ENCODE peak calls at places on chromosomes 16 and 17, in seven cellular contexts. One of them, this sample, is unnamed.

GRCh38 chr17:31309525-31309924 is 4.3 kb downstream of the EVI2B start:
- DNase-seq in SJSA1: no peak
- DNase-seq in bronchial epithelial cell: no peak
- DNase-seq in AG09309: no peak
- DNase-seq in transverse colon: no peak
- DNase-seq in fibroblast of the aortic adventitia: no peak
- DNase-seq in spleen: no peak
- DNase-seq in this sample: no peak

GRCh38 chr17:29930399-29931010 is 477 bp upstream of the SSH2 start:
- DNase-seq in SJSA1: no peak
- DNase-seq in bronchial epithelial cell: peak
- DNase-seq in AG09309: no peak
- DNase-seq in transverse colon: peak
- DNase-seq in fibroblast of the aortic adventitia: peak
- DNase-seq in spleen: no peak
- DNase-seq in this sample: no peak

GRCh38 chr16:3051009-3051408 is 4.6 kb downstream of the MMP25 start:
- DNase-seq in SJSA1: no peak
- DNase-seq in bronchial epithelial cell: no peak
- DNase-seq in AG09309: no peak
- DNase-seq in transverse colon: no peak
- DNase-seq in fibroblast of the aortic adventitia: no peak
- DNase-seq in spleen: no peak
- DNase-seq in this sample: no peak

GRCh38 chr17:49901460-49902331 is 53.8 kb upstream of the TAC4 start:
- DNase-seq in SJSA1: no peak
- DNase-seq in bronchial epithelial cell: peak
- DNase-seq in AG09309: no peak
- DNase-seq in transverse colon: no peak
- DNase-seq in fibroblast of the aortic adventitia: no peak
- DNase-seq in spleen: no peak
- DNase-seq in this sample: no peak

GRCh38 chr16:52569701-52570100 is 22.8 kb upstream of the TOX3 start:
- DNase-seq in SJSA1: no peak
- DNase-seq in bronchial epithelial cell: no peak
- DNase-seq in AG09309: no peak
- DNase-seq in transverse colon: no peak
- DNase-seq in fibroblast of the aortic adventitia: no peak
- DNase-seq in spleen: no peak
- DNase-seq in this sample: no peak

GRCh38 chr17:37527249-37527851 is 37.7 kb downstream of the DUSP14 start:
- DNase-seq in SJSA1: no peak
- DNase-seq in bronchial epithelial cell: peak
- DNase-seq in AG09309: no peak
- DNase-seq in transverse colon: no peak
- DNase-seq in fibroblast of the aortic adventitia: peak
- DNase-seq in spleen: no peak
- DNase-seq in this sample: peak

GRCh38 chr17:68346448-68346847 is 55.2 kb downstream of the ARSG start:
- DNase-seq in SJSA1: no peak
- DNase-seq in bronchial epithelial cell: no peak
- DNase-seq in AG09309: no peak
- DNase-seq in transverse colon: peak
- DNase-seq in fibroblast of the aortic adventitia: no peak
- DNase-seq in spleen: peak
- DNase-seq in this sample: no peak

GRCh38 chr17:39867891-39868553 is at the start of gene ZPBP2:
- DNase-seq in SJSA1: no peak
- DNase-seq in bronchial epithelial cell: no peak
- DNase-seq in AG09309: no peak
- DNase-seq in transverse colon: peak
- DNase-seq in fibroblast of the aortic adventitia: no peak
- DNase-seq in spleen: peak
- DNase-seq in this sample: no peak

GRCh38 chr17:48878920-48879898 is 13.4 kb upstream of the ATP5MC1 start:
- DNase-seq in SJSA1: peak
- DNase-seq in bronchial epithelial cell: peak
- DNase-seq in AG09309: peak
- DNase-seq in transverse colon: peak
- DNase-seq in fibroblast of the aortic adventitia: peak
- DNase-seq in spleen: no peak
- DNase-seq in this sample: peak

GRCh38 chr17:47966079-47966519 is 4.8 kb upstream of the CDK5RAP3 start:
- DNase-seq in SJSA1: no peak
- DNase-seq in bronchial epithelial cell: no peak
- DNase-seq in AG09309: peak
- DNase-seq in transverse colon: peak
- DNase-seq in fibroblast of the aortic adventitia: peak
- DNase-seq in spleen: no peak
- DNase-seq in this sample: no peak

GRCh38 chr17:16516594-16517018 is 24.6 kb upstream of the LRRC75A start:
- DNase-seq in SJSA1: peak
- DNase-seq in bronchial epithelial cell: peak
- DNase-seq in AG09309: no peak
- DNase-seq in transverse colon: no peak
- DNase-seq in fibroblast of the aortic adventitia: peak
- DNase-seq in spleen: no peak
- DNase-seq in this sample: peak

GRCh38 chr17:39196191-39196819 is 1.2 kb downstream of the CACNB1 start:
- DNase-seq in SJSA1: no peak
- DNase-seq in bronchial epithelial cell: no peak
- DNase-seq in AG09309: no peak
- DNase-seq in transverse colon: peak
- DNase-seq in fibroblast of the aortic adventitia: no peak
- DNase-seq in spleen: no peak
- DNase-seq in this sample: peak

GRCh38 chr17:22272363-22273146 is 580.2 kb downstream of the KCNJ18 start:
- DNase-seq in SJSA1: no peak
- DNase-seq in bronchial epithelial cell: no peak
- DNase-seq in AG09309: no peak
- DNase-seq in transverse colon: no peak
- DNase-seq in fibroblast of the aortic adventitia: no peak
- DNase-seq in spleen: no peak
- DNase-seq in this sample: no peak

GRCh38 chr16:73020409-73020884 is 27.5 kb downstream of the ZFHX3 start:
- DNase-seq in SJSA1: peak
- DNase-seq in bronchial epithelial cell: peak
- DNase-seq in AG09309: peak
- DNase-seq in transverse colon: peak
- DNase-seq in fibroblast of the aortic adventitia: peak
- DNase-seq in spleen: no peak
- DNase-seq in this sample: peak

GRCh38 chr17:18039535-18040286 is 503 bp downstream of the GID4 start:
- DNase-seq in SJSA1: no peak
- DNase-seq in bronchial epithelial cell: no peak
- DNase-seq in AG09309: no peak
- DNase-seq in transverse colon: peak
- DNase-seq in fibroblast of the aortic adventitia: no peak
- DNase-seq in spleen: no peak
- DNase-seq in this sample: no peak

GRCh38 chr16:57795431-57795878 is 6.8 kb downstream of the KIFC3 start:
- DNase-seq in SJSA1: no peak
- DNase-seq in bronchial epithelial cell: peak
- DNase-seq in AG09309: no peak
- DNase-seq in transverse colon: peak
- DNase-seq in fibroblast of the aortic adventitia: peak
- DNase-seq in spleen: no peak
- DNase-seq in this sample: peak

GRCh38 chr16:52077656-52078055 is 469.3 kb downstream of the TOX3 start:
- DNase-seq in SJSA1: no peak
- DNase-seq in bronchial epithelial cell: no peak
- DNase-seq in AG09309: no peak
- DNase-seq in transverse colon: no peak
- DNase-seq in fibroblast of the aortic adventitia: no peak
- DNase-seq in spleen: no peak
- DNase-seq in this sample: no peak

DNA sequence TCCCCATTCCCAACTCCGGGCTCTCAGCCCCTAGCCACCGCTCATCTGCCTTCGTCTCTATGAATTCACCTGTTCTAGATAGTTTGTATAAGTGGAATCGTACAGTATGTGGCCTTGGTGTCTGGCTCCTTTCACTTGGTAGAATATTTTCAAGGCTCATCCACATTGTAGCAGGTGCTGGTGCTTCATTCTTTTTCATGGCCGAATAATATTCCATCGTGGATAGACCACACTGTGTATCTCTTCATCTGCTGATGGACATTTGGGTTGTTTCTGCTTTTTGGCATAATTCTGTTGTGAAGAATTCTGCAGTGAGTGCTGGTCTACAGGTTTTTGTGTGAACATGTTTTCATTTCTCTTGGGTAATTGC is 324.2 kb downstream of the SEC14L1 start:
- DNase-seq in SJSA1: no peak
- DNase-seq in bronchial epithelial cell: no peak
- DNase-seq in AG09309: no peak
- DNase-seq in transverse colon: no peak
- DNase-seq in fibroblast of the aortic adventitia: no peak
- DNase-seq in spleen: no peak
- DNase-seq in this sample: no peak
- H3K4me3 ChIP-seq in SJSA1: no peak
- H3K4me3 ChIP-seq in bronchial epithelial cell: no peak
- H3K4me3 ChIP-seq in AG09309: no peak
- H3K4me3 ChIP-seq in transverse colon: no peak
- H3K4me3 ChIP-seq in fibroblast of the aortic adventitia: no peak
- H3K4me3 ChIP-seq in spleen: peak
- H3K4me3 ChIP-seq in this sample: no peak

GRCh38 chr17:5043524-5043923 is 8.3 kb upstream of the SLC52A1 start:
- DNase-seq in SJSA1: no peak
- DNase-seq in bronchial epithelial cell: no peak
- DNase-seq in AG09309: no peak
- DNase-seq in transverse colon: no peak
- DNase-seq in fibroblast of the aortic adventitia: no peak
- DNase-seq in spleen: no peak
- DNase-seq in this sample: no peak

GRCh38 chr17:5044630-5045029 is 9.4 kb upstream of the SLC52A1 start:
- DNase-seq in SJSA1: no peak
- DNase-seq in bronchial epithelial cell: no peak
- DNase-seq in AG09309: no peak
- DNase-seq in transverse colon: no peak
- DNase-seq in fibroblast of the aortic adventitia: no peak
- DNase-seq in spleen: no peak
- DNase-seq in this sample: no peak

GRCh38 chr17:5047446-5047845 is 12.2 kb upstream of the SLC52A1 start:
- DNase-seq in SJSA1: no peak
- DNase-seq in bronchial epithelial cell: no peak
- DNase-seq in AG09309: no peak
- DNase-seq in transverse colon: no peak
- DNase-seq in fibroblast of the aortic adventitia: no peak
- DNase-seq in spleen: no peak
- DNase-seq in this sample: peak

GRCh38 chr17:5045496-5045895 is 10.3 kb upstream of the SLC52A1 start:
- DNase-seq in SJSA1: no peak
- DNase-seq in bronchial epithelial cell: no peak
- DNase-seq in AG09309: no peak
- DNase-seq in transverse colon: no peak
- DNase-seq in fibroblast of the aortic adventitia: no peak
- DNase-seq in spleen: no peak
- DNase-seq in this sample: no peak

GRCh38 chr17:5042152-5043022 is 7.2 kb upstream of the SLC52A1 start:
- DNase-seq in SJSA1: no peak
- DNase-seq in bronchial epithelial cell: peak
- DNase-seq in AG09309: no peak
- DNase-seq in transverse colon: no peak
- DNase-seq in fibroblast of the aortic adventitia: no peak
- DNase-seq in spleen: no peak
- DNase-seq in this sample: no peak
- H3K4me3 ChIP-seq in SJSA1: no peak
- H3K4me3 ChIP-seq in bronchial epithelial cell: no peak
- H3K4me3 ChIP-seq in AG09309: no peak
- H3K4me3 ChIP-seq in transverse colon: peak
- H3K4me3 ChIP-seq in fibroblast of the aortic adventitia: no peak
- H3K4me3 ChIP-seq in spleen: peak
- H3K4me3 ChIP-seq in this sample: no peak

GRCh38 chr17:77466596-77467223 is 325.9 kb downstream of the SEC14L1 start:
- DNase-seq in SJSA1: no peak
- DNase-seq in bronchial epithelial cell: no peak
- DNase-seq in AG09309: no peak
- DNase-seq in transverse colon: no peak
- DNase-seq in fibroblast of the aortic adventitia: no peak
- DNase-seq in spleen: no peak
- DNase-seq in this sample: no peak

GRCh38 chr17:77468897-77469296 is 328.1 kb downstream of the SEC14L1 start:
- DNase-seq in SJSA1: no peak
- DNase-seq in bronchial epithelial cell: no peak
- DNase-seq in AG09309: no peak
- DNase-seq in transverse colon: no peak
- DNase-seq in fibroblast of the aortic adventitia: no peak
- DNase-seq in spleen: no peak
- DNase-seq in this sample: no peak

GRCh38 chr17:77465358-77466041 is 324.7 kb downstream of the SEC14L1 start:
- DNase-seq in SJSA1: no peak
- DNase-seq in bronchial epithelial cell: peak
- DNase-seq in AG09309: no peak
- DNase-seq in transverse colon: peak
- DNase-seq in fibroblast of the aortic adventitia: peak
- DNase-seq in spleen: peak
- DNase-seq in this sample: peak

GRCh38 chr17:77467513-77467912 is 326.7 kb downstream of the SEC14L1 start:
- DNase-seq in SJSA1: no peak
- DNase-seq in bronchial epithelial cell: no peak
- DNase-seq in AG09309: no peak
- DNase-seq in transverse colon: no peak
- DNase-seq in fibroblast of the aortic adventitia: no peak
- DNase-seq in spleen: no peak
- DNase-seq in this sample: no peak

GRCh38 chr17:77466140-77466539 is 325.4 kb downstream of the SEC14L1 start:
- DNase-seq in SJSA1: no peak
- DNase-seq in bronchial epithelial cell: no peak
- DNase-seq in AG09309: no peak
- DNase-seq in transverse colon: no peak
- DNase-seq in fibroblast of the aortic adventitia: no peak
- DNase-seq in spleen: peak
- DNase-seq in this sample: no peak
- H3K4me3 ChIP-seq in SJSA1: no peak
- H3K4me3 ChIP-seq in bronchial epithelial cell: no peak
- H3K4me3 ChIP-seq in AG09309: no peak
- H3K4me3 ChIP-seq in transverse colon: no peak
- H3K4me3 ChIP-seq in fibroblast of the aortic adventitia: no peak
- H3K4me3 ChIP-seq in spleen: peak
- H3K4me3 ChIP-seq in this sample: no peak

GRCh38 chr17:81420769-81421462 is 25.7 kb downstream of the BAHCC1 start:
- DNase-seq in SJSA1: no peak
- DNase-seq in bronchial epithelial cell: no peak
- DNase-seq in AG09309: no peak
- DNase-seq in transverse colon: no peak
- DNase-seq in fibroblast of the aortic adventitia: peak
- DNase-seq in spleen: no peak
- DNase-seq in this sample: peak

GRCh38 chr17:81417879-81418709 is 22.8 kb downstream of the BAHCC1 start:
- DNase-seq in SJSA1: no peak
- DNase-seq in bronchial epithelial cell: no peak
- DNase-seq in AG09309: no peak
- DNase-seq in transverse colon: no peak
- DNase-seq in fibroblast of the aortic adventitia: no peak
- DNase-seq in spleen: no peak
- DNase-seq in this sample: no peak

GRCh38 chr17:81418710-81419332 is 23.6 kb downstream of the BAHCC1 start:
- DNase-seq in SJSA1: no peak
- DNase-seq in bronchial epithelial cell: peak
- DNase-seq in AG09309: no peak
- DNase-seq in transverse colon: no peak
- DNase-seq in fibroblast of the aortic adventitia: peak
- DNase-seq in spleen: no peak
- DNase-seq in this sample: no peak

GRCh38 chr17:81419333-81419885 is 24.2 kb downstream of the BAHCC1 start:
- DNase-seq in SJSA1: peak
- DNase-seq in bronchial epithelial cell: peak
- DNase-seq in AG09309: peak
- DNase-seq in transverse colon: peak
- DNase-seq in fibroblast of the aortic adventitia: peak
- DNase-seq in spleen: no peak
- DNase-seq in this sample: peak

GRCh38 chr17:81419886-81420768 is 24.9 kb downstream of the BAHCC1 start:
- DNase-seq in SJSA1: no peak
- DNase-seq in bronchial epithelial cell: no peak
- DNase-seq in AG09309: no peak
- DNase-seq in transverse colon: no peak
- DNase-seq in fibroblast of the aortic adventitia: no peak
- DNase-seq in spleen: no peak
- DNase-seq in this sample: peak
- H3K4me3 ChIP-seq in SJSA1: peak
- H3K4me3 ChIP-seq in bronchial epithelial cell: no peak
- H3K4me3 ChIP-seq in AG09309: peak
- H3K4me3 ChIP-seq in transverse colon: peak
- H3K4me3 ChIP-seq in fibroblast of the aortic adventitia: peak
- H3K4me3 ChIP-seq in spleen: peak
- H3K4me3 ChIP-seq in this sample: peak